ENCODE peak calls at places on chromosomes 1 and 21, in nine cellular contexts. L is C1 segment of cervical spinal cord; Y is right atrium auricular region; S is heart right ventricle; F is left ventricle myocardium superior; M is fibroblast of pulmonary artery; E is stimulated activated CD8-positive, alpha-beta memory T cell treated with anti-CD3 and anti-CD28 coated beads, Interleukin-4, amount 100 ng/mL, for 24 hours; Z is NCI-H1417; P is astrocyte of the spinal cord. R is an unnamed sample.

GRCh38 chr1:41371630-41372599 is 10.7 kb downstream of the FOXO6 start:
- DNase-seq in S (peak; percentile 41), M (no peak), P (no peak), L (peak; percentile 27), F (peak; percentile 72), Z (peak; percentile 80), Y (no peak), E (no peak), R (no peak)

GRCh38 chr21:42337830-42338729 is 12.7 kb downstream of the TFF2 start:
- DNase-seq in Z (peak; percentile 91), P (peak; percentile 29), M (peak; percentile 61), E (peak; percentile 63), F (peak; percentile 70), Y (peak; percentile 65), S (peak; percentile 50), L (peak; percentile 56), R (peak; percentile 76)

GRCh38 chr1:27001570-27002360 is 8.3 kb downstream of the TRNP1 start:
- DNase-seq in L (peak; percentile 72), S (peak; percentile 38), Y (peak; percentile 68), M (no peak), F (peak; percentile 57), Z (no peak), P (no peak), E (no peak), R (no peak)

GRCh38 chr1:31843506-31843905 is 27.7 kb upstream of the SPOCD1 start:
- DNase-seq in P (no peak), S (no peak), Y (no peak), L (peak; percentile 62), M (peak; percentile 69), E (no peak), Z (no peak), F (no peak), R (no peak)

GRCh38 chr1:197145451-197146029 is 929 bp downstream of the ASPM start:
- DNase-seq in M (no peak), E (no peak), F (no peak), Z (no peak), P (peak; percentile 35), Y (no peak), S (no peak), L (no peak), R (no peak)

GRCh38 chr1:84303154-84303830 is 1.8 kb downstream of the SAMD13 start:
- DNase-seq in M (peak; percentile 20), S (no peak), Y (no peak), E (no peak), L (peak; percentile 35), Z (peak; percentile 10), P (peak; percentile 51), F (no peak), R (no peak)

GRCh38 chr1:6224733-6225132 is 11.0 kb downstream of the ICMT start:
- DNase-seq in E (no peak), P (no peak), L (no peak), Y (no peak), F (no peak), M (no peak), Z (no peak), S (no peak), R (no peak)

GRCh38 chr1:44594871-44595735 is 79.2 kb downstream of the TMEM53 start:
- DNase-seq in Z (peak; percentile 60), M (peak; percentile 54), S (peak; percentile 88), L (peak; percentile 86), P (peak; percentile 47), Y (peak; percentile 78), E (peak; percentile 71), F (peak; percentile 89), R (peak; percentile 51)

GRCh38 chr1:214506972-214507431 is 44.4 kb downstream of the PTPN14 start:
- DNase-seq in S (no peak), Z (no peak), M (no peak), L (no peak), Y (no peak), F (no peak), E (no peak), P (no peak), R (no peak)

GRCh38 chr1:162187676-162188075 is 118.2 kb downstream of the NOS1AP start:
- DNase-seq in S (no peak), Y (no peak), Z (no peak), F (peak; percentile 40), M (peak; percentile 66), L (no peak), E (no peak), P (no peak), R (no peak)

GRCh38 chr1:247110627-247111258 is 6.6 kb upstream of the ZNF669 start:
- DNase-seq in L (no peak), E (no peak), S (no peak), M (no peak), P (no peak), Y (no peak), F (no peak), Z (no peak), R (no peak)

GRCh38 chr1:246450485-246451251 is 56.4 kb downstream of the SMYD3 start:
- DNase-seq in M (peak; percentile 46), E (no peak), L (no peak), P (peak; percentile 43), F (no peak), Y (no peak), S (no peak), Z (peak; percentile 1), R (no peak)

GRCh38 chr1:158864595-158864994 is 33.4 kb downstream of the MNDA start:
- DNase-seq in F (no peak), Z (no peak), M (no peak), P (no peak), S (no peak), E (no peak), Y (no peak), L (no peak), R (no peak)

GRCh38 chr1:226702318-226702956 is 36.6 kb downstream of the ITPKB start:
- DNase-seq in M (peak; percentile 53), P (peak; percentile 70), S (no peak), Z (no peak), L (no peak), E (no peak), F (no peak), Y (peak; percentile 78), R (no peak)

GRCh38 chr1:79161077-79161476 is 154.5 kb upstream of the ADGRL4 start:
- DNase-seq in S (no peak), E (no peak), Y (no peak), M (peak; percentile 69), F (no peak), L (no peak), P (peak; percentile 50), Z (no peak), R (no peak)

GRCh38 chr1:204858381-204858821 is 12.3 kb upstream of the NFASC start:
- DNase-seq in Z (peak; percentile 77), P (no peak), E (no peak), F (no peak), Y (no peak), L (no peak), M (no peak), S (no peak), R (no peak)

GRCh38 chr1:26582836-26583460 is 53.4 kb downstream of the RPS6KA1 start:
- DNase-seq in Y (peak; percentile 61), P (peak; percentile 33), S (peak; percentile 27), M (peak; percentile 63), L (no peak), E (peak; percentile 71), Z (no peak), F (no peak), R (no peak)

GRCh38 chr1:205248793-205249601 is 21.3 kb downstream of the TMCC2 start:
- DNase-seq in Z (peak; percentile 48), F (peak; percentile 50), M (peak; percentile 61), E (no peak), Y (peak; percentile 80), L (peak; percentile 81), P (peak; percentile 62), S (peak; percentile 51), R (no peak)

GRCh38 chr1:240486596-240486995 is 125.4 kb downstream of the GREM2 start:
- DNase-seq in P (no peak), L (no peak), F (no peak), Y (no peak), Z (no peak), M (no peak), S (no peak), E (no peak), R (no peak)

GRCh38 chr1:162666006-162666645 is 33.9 kb downstream of the DDR2 start:
- DNase-seq in S (no peak), M (no peak), L (no peak), F (no peak), Z (no peak), E (no peak), Y (no peak), P (no peak), R (no peak)

GRCh38 chr1:98988906-98989603 is 15.6 kb downstream of the PLPPR5 start:
- DNase-seq in L (no peak), P (peak; percentile 28), M (peak; percentile 12), S (no peak), E (no peak), Y (no peak), F (no peak), Z (no peak), R (no peak)

GRCh38 chr1:46606255-46606965 is 2.3 kb upstream of the MKNK1 start:
- DNase-seq in E (no peak), M (no peak), F (no peak), Y (no peak), P (no peak), Z (peak; percentile 4), S (no peak), L (no peak), R (no peak)

GRCh38 chr1:97925161-97925560 is 4.3 kb upstream of the DPYD start:
- DNase-seq in Y (no peak), M (no peak), E (no peak), F (no peak), Z (no peak), S (no peak), P (no peak), L (no peak), R (no peak)

GRCh38 chr1:212237651-212238050 is 47.6 kb upstream of the PPP2R5A start:
- DNase-seq in P (no peak), E (no peak), Z (no peak), F (no peak), L (no peak), Y (no peak), S (no peak), M (no peak), R (no peak)

GRCh38 chr1:3064901-3065300 is 4.1 kb upstream of the PRDM16 start:
- DNase-seq in Z (no peak), E (no peak), F (no peak), Y (no peak), S (no peak), M (no peak), L (no peak), P (no peak), R (no peak)

GRCh38 chr1:30975217-30975616 is 66.7 kb upstream of the SDC3 start:
- DNase-seq in Z (no peak), P (no peak), Y (no peak), E (no peak), L (no peak), M (no peak), F (no peak), S (no peak), R (no peak)

GRCh38 chr1:54287176-54287650 is 87.2 kb downstream of the MRPL37 start:
- DNase-seq in Z (peak; percentile 69), Y (peak; percentile 88), M (peak; percentile 74), L (peak; percentile 35), F (peak; percentile 73), P (peak; percentile 87), S (peak; percentile 72), E (peak; percentile 53), R (peak; percentile 42)

GRCh38 chr21:15182731-15183130 is 117.9 kb upstream of the NRIP1 start:
- DNase-seq in E (no peak), Z (no peak), M (no peak), S (no peak), Y (no peak), F (no peak), L (no peak), P (no peak), R (no peak)

GRCh38 chr1:1628656-1629429 is 3.1 kb upstream of the MMP23B start:
- DNase-seq in S (no peak), Y (no peak), F (no peak), M (no peak), P (no peak), E (no peak), Z (no peak), L (no peak), R (peak; percentile 31)

GRCh38 chr1:177701654-177702353 is 268.1 kb downstream of the SEC16B start:
- DNase-seq in P (no peak), L (no peak), M (no peak), F (no peak), Z (no peak), Y (no peak), E (no peak), S (no peak), R (no peak)

GRCh38 chr1:166972827-166973226 is 2.5 kb downstream of the ILDR2 start:
- DNase-seq in Z (peak; percentile 87), Y (no peak), E (no peak), F (no peak), P (no peak), L (no peak), S (no peak), M (no peak), R (no peak)